ENCODE peak calls at places on chromosomes 5 and 9, in seven cellular contexts. N is astrocyte of the spinal cord, Q is right cardiac atrium, E is mesendoderm, H is fibroblast of lung, Y is MM.1S, G is amniotic stem cell. T is an unnamed sample.
A peak's percentile ranks its signal among the peaks of the same experiment; 100 is the strongest.

GRCh38 chr5:56815657-56816545 is 552 bp downstream of the MAP3K1 start:
- DNase-seq in N (no peak), G (peak; percentile 18), E (peak; percentile 43), H (peak; percentile 35), Q (peak; percentile 43), Y (peak; percentile 40), T (no peak)

GRCh38 chr9:135212961-135213360 is 125.5 kb downstream of the OLFM1 start:
- DNase-seq in E (no peak), Q (no peak), H (no peak), G (no peak), Y (no peak), N (no peak), T (no peak)

GRCh38 chr9:99312736-99313135 is 90.7 kb downstream of the SEC61B start:
- DNase-seq in H (no peak), E (no peak), Q (no peak), G (no peak), N (no peak), Y (no peak), T (no peak)

GRCh38 chr5:65721050-65721774 is 697 bp downstream of the SGTB start:
- DNase-seq in N (peak; percentile 77), H (peak; percentile 79), E (peak; percentile 64), Q (peak; percentile 71), G (peak; percentile 40), Y (no peak), T (peak; percentile 73)

GRCh38 chr5:1035421-1036405 is 27.1 kb downstream of the NKD2 start:
- DNase-seq in G (no peak), Y (no peak), H (no peak), E (no peak), N (no peak), Q (peak; percentile 10), T (no peak)

GRCh38 chr9:20041717-20042116 is 252.9 kb upstream of the SLC24A2 start:
- DNase-seq in H (no peak), Y (no peak), Q (no peak), G (no peak), E (peak; percentile 17), N (no peak), T (no peak)

GRCh38 chr5:135913713-135914626 is 18.3 kb upstream of the IL9 start:
- DNase-seq in G (no peak), E (no peak), Y (no peak), N (no peak), Q (no peak), H (no peak), T (no peak)

GRCh38 chr5:159581502-159582249 is 251.4 kb upstream of the IL12B start:
- DNase-seq in N (peak; percentile 91), E (peak; percentile 81), G (no peak), Y (no peak), H (peak; percentile 71), Q (no peak), T (peak; percentile 66)

GRCh38 chr5:144237851-144238250 is 67.2 kb downstream of the KCTD16 start:
- DNase-seq in E (no peak), H (no peak), N (peak; percentile 46), Q (no peak), Y (peak; percentile 7), G (peak; percentile 3), T (no peak)

GRCh38 chr9:125550633-125551032 is 156.4 kb downstream of the MAPKAP1 start:
- DNase-seq in G (no peak), Q (no peak), N (no peak), H (no peak), E (no peak), Y (no peak), T (no peak)

GRCh38 chr5:100900796-100901731 is 2.0 kb downstream of the ST8SIA4 start:
- DNase-seq in Y (peak; percentile 94), E (peak; percentile 93), N (peak; percentile 67), H (peak; percentile 60), Q (peak; percentile 73), G (no peak), T (peak; percentile 41)

GRCh38 chr9:31519011-31519410 is 865.4 kb upstream of the ACO1 start:
- DNase-seq in Q (no peak), G (no peak), Y (peak; percentile 23), N (no peak), H (no peak), E (peak; percentile 36), T (no peak)

GRCh38 chr5:177116631-177117373 is 16.8 kb upstream of the NSD1 start:
- DNase-seq in N (peak; percentile 67), G (no peak), Y (no peak), H (peak; percentile 81), Q (peak; percentile 92), E (peak; percentile 92), T (peak; percentile 96)

GRCh38 chr9:120845255-120845654 is 2.5 kb upstream of the PSMD5 start:
- DNase-seq in N (no peak), Y (no peak), G (no peak), H (peak; percentile 16), E (no peak), Q (no peak), T (no peak)

GRCh38 chr5:128154943-128155342 is 71.4 kb downstream of the SLC12A2 start:
- DNase-seq in G (no peak), E (no peak), Y (no peak), H (peak; percentile 25), N (no peak), Q (no peak), T (peak; percentile 61)

GRCh38 chr5:42668254-42668653 is 88.4 kb upstream of the CCDC152 start:
- DNase-seq in H (no peak), G (no peak), Q (no peak), N (no peak), E (no peak), Y (no peak), T (no peak)

GRCh38 chr9:105871547-105871946 is 177.2 kb downstream of the TMEM38B start:
- DNase-seq in G (no peak), Q (no peak), E (no peak), Y (no peak), N (no peak), H (no peak), T (no peak)

GRCh38 chr5:81140942-81141341 is 92.2 kb upstream of the CKMT2 start:
- DNase-seq in Y (no peak), E (no peak), G (peak; percentile 1), H (peak; percentile 82), Q (peak; percentile 60), N (peak; percentile 81), T (peak; percentile 28)